ENCODE peak calls at places on chromosomes 4 and X, in seven cellular contexts. One of them, this sample, is unnamed.

GRCh38 chr4:3476936-3477749 is 14.0 kb downstream of the DOK7 start:
- DNase-seq in HFF-Myc: no peak
- DNase-seq in fibroblast of the aortic adventitia: no peak
- DNase-seq in cardiac muscle cell: no peak
- DNase-seq in ecto neural progenitor cell: no peak
- DNase-seq in NCI-H1105 treated with DMSO at 0.1 percent for 48 hours: no peak
- DNase-seq in left ventricle myocardium inferior: peak; percentile 12
- DNase-seq in this sample: no peak

GRCh38 chrX:108070891-108071290 is 20.5 kb downstream of the PSMD10 start:
- DNase-seq in ecto neural progenitor cell: no peak
- DNase-seq in left ventricle myocardium inferior: no peak
- DNase-seq in HFF-Myc: peak; percentile 2
- DNase-seq in NCI-H1105 treated with DMSO at 0.1 percent for 48 hours: no peak
- DNase-seq in cardiac muscle cell: no peak
- DNase-seq in fibroblast of the aortic adventitia: peak; percentile 79
- DNase-seq in this sample: no peak

GRCh38 chr4:153217440-153217839 is 13.2 kb downstream of the TRIM2 start:
- DNase-seq in left ventricle myocardium inferior: no peak
- DNase-seq in NCI-H1105 treated with DMSO at 0.1 percent for 48 hours: no peak
- DNase-seq in HFF-Myc: no peak
- DNase-seq in ecto neural progenitor cell: no peak
- DNase-seq in cardiac muscle cell: no peak
- DNase-seq in fibroblast of the aortic adventitia: peak; percentile 66
- DNase-seq in this sample: no peak

GRCh38 chrX:77160301-77160700 is 286.9 kb upstream of the FGF16 start:
- DNase-seq in cardiac muscle cell: no peak
- DNase-seq in HFF-Myc: no peak
- DNase-seq in fibroblast of the aortic adventitia: no peak
- DNase-seq in left ventricle myocardium inferior: no peak
- DNase-seq in ecto neural progenitor cell: peak; percentile 49
- DNase-seq in NCI-H1105 treated with DMSO at 0.1 percent for 48 hours: no peak
- DNase-seq in this sample: peak; percentile 63

GRCh38 chr4:25978327-25978726 is 64.3 kb downstream of the SMIM20 start:
- DNase-seq in cardiac muscle cell: no peak
- DNase-seq in fibroblast of the aortic adventitia: peak; percentile 21
- DNase-seq in NCI-H1105 treated with DMSO at 0.1 percent for 48 hours: no peak
- DNase-seq in HFF-Myc: no peak
- DNase-seq in ecto neural progenitor cell: no peak
- DNase-seq in left ventricle myocardium inferior: no peak
- DNase-seq in this sample: no peak

GRCh38 chr4:19540859-19541258 is 710.8 kb upstream of the SLIT2 start:
- DNase-seq in HFF-Myc: no peak
- DNase-seq in ecto neural progenitor cell: no peak
- DNase-seq in fibroblast of the aortic adventitia: no peak
- DNase-seq in cardiac muscle cell: no peak
- DNase-seq in NCI-H1105 treated with DMSO at 0.1 percent for 48 hours: no peak
- DNase-seq in left ventricle myocardium inferior: no peak
- DNase-seq in this sample: no peak

GRCh38 chrX:135476378-135476777 is 44.1 kb upstream of the INTS6L start:
- DNase-seq in ecto neural progenitor cell: no peak
- DNase-seq in left ventricle myocardium inferior: no peak
- DNase-seq in HFF-Myc: no peak
- DNase-seq in cardiac muscle cell: no peak
- DNase-seq in fibroblast of the aortic adventitia: no peak
- DNase-seq in NCI-H1105 treated with DMSO at 0.1 percent for 48 hours: no peak
- DNase-seq in this sample: no peak

GRCh38 chrX:40068048-40068447 is 29.7 kb downstream of the BCOR start:
- DNase-seq in fibroblast of the aortic adventitia: no peak
- DNase-seq in ecto neural progenitor cell: no peak
- DNase-seq in HFF-Myc: peak; percentile 6
- DNase-seq in NCI-H1105 treated with DMSO at 0.1 percent for 48 hours: peak; percentile 6
- DNase-seq in cardiac muscle cell: no peak
- DNase-seq in left ventricle myocardium inferior: no peak
- DNase-seq in this sample: peak; percentile 28

GRCh38 chr4:174538876-174539250 is 16.6 kb upstream of the HPGD start:
- DNase-seq in HFF-Myc: no peak
- DNase-seq in ecto neural progenitor cell: no peak
- DNase-seq in cardiac muscle cell: no peak
- DNase-seq in NCI-H1105 treated with DMSO at 0.1 percent for 48 hours: no peak
- DNase-seq in left ventricle myocardium inferior: no peak
- DNase-seq in fibroblast of the aortic adventitia: no peak
- DNase-seq in this sample: no peak

GRCh38 chr4:81052119-81053068 is 21.9 kb downstream of the BMP3 start:
- DNase-seq in cardiac muscle cell: peak; percentile 85
- DNase-seq in ecto neural progenitor cell: peak; percentile 86
- DNase-seq in NCI-H1105 treated with DMSO at 0.1 percent for 48 hours: peak; percentile 46
- DNase-seq in fibroblast of the aortic adventitia: peak; percentile 78
- DNase-seq in HFF-Myc: peak; percentile 32
- DNase-seq in left ventricle myocardium inferior: no peak
- DNase-seq in this sample: peak; percentile 76

GRCh38 chrX:46628406-46629371 is 55.1 kb downstream of the CHST7 start:
- DNase-seq in fibroblast of the aortic adventitia: peak; percentile 71
- DNase-seq in ecto neural progenitor cell: no peak
- DNase-seq in HFF-Myc: no peak
- DNase-seq in NCI-H1105 treated with DMSO at 0.1 percent for 48 hours: no peak
- DNase-seq in cardiac muscle cell: no peak
- DNase-seq in left ventricle myocardium inferior: peak; percentile 63
- DNase-seq in this sample: no peak

GRCh38 chr4:128386761-128387599 is 99.4 kb upstream of the PGRMC2 start:
- DNase-seq in cardiac muscle cell: no peak
- DNase-seq in ecto neural progenitor cell: no peak
- DNase-seq in fibroblast of the aortic adventitia: peak; percentile 99
- DNase-seq in HFF-Myc: peak; percentile 90
- DNase-seq in NCI-H1105 treated with DMSO at 0.1 percent for 48 hours: peak; percentile 60
- DNase-seq in left ventricle myocardium inferior: peak; percentile 88
- DNase-seq in this sample: peak; percentile 63

GRCh38 chr4:37827030-37827705 is 682 bp downstream of the PGM2 start:
- DNase-seq in HFF-Myc: no peak
- DNase-seq in NCI-H1105 treated with DMSO at 0.1 percent for 48 hours: no peak
- DNase-seq in ecto neural progenitor cell: no peak
- DNase-seq in cardiac muscle cell: peak; percentile 8
- DNase-seq in fibroblast of the aortic adventitia: peak; percentile 41
- DNase-seq in left ventricle myocardium inferior: no peak
- DNase-seq in this sample: peak; percentile 51

GRCh38 chr4:1533501-1534064 is 127.3 kb upstream of the NKX1-1 start:
- DNase-seq in left ventricle myocardium inferior: peak; percentile 7
- DNase-seq in ecto neural progenitor cell: no peak
- DNase-seq in fibroblast of the aortic adventitia: no peak
- DNase-seq in cardiac muscle cell: no peak
- DNase-seq in NCI-H1105 treated with DMSO at 0.1 percent for 48 hours: no peak
- DNase-seq in HFF-Myc: peak; percentile 25
- DNase-seq in this sample: no peak

GRCh38 chr4:41505161-41505653 is 32.8 kb upstream of the LIMCH1 start:
- DNase-seq in ecto neural progenitor cell: no peak
- DNase-seq in cardiac muscle cell: no peak
- DNase-seq in left ventricle myocardium inferior: no peak
- DNase-seq in HFF-Myc: no peak
- DNase-seq in NCI-H1105 treated with DMSO at 0.1 percent for 48 hours: peak; percentile 66
- DNase-seq in fibroblast of the aortic adventitia: peak; percentile 40
- DNase-seq in this sample: no peak

GRCh38 chr4:78320353-78320935 is 231.1 kb upstream of the ANXA3 start:
- DNase-seq in left ventricle myocardium inferior: no peak
- DNase-seq in NCI-H1105 treated with DMSO at 0.1 percent for 48 hours: no peak
- DNase-seq in fibroblast of the aortic adventitia: no peak
- DNase-seq in HFF-Myc: no peak
- DNase-seq in cardiac muscle cell: no peak
- DNase-seq in ecto neural progenitor cell: no peak
- DNase-seq in this sample: no peak

GRCh38 chr4:4462970-4463369 is 76.1 kb downstream of the NSG1 start:
- DNase-seq in HFF-Myc: no peak
- DNase-seq in ecto neural progenitor cell: no peak
- DNase-seq in left ventricle myocardium inferior: no peak
- DNase-seq in fibroblast of the aortic adventitia: no peak
- DNase-seq in NCI-H1105 treated with DMSO at 0.1 percent for 48 hours: no peak
- DNase-seq in cardiac muscle cell: no peak
- DNase-seq in this sample: no peak

GRCh38 chr4:121876976-121877773 is 6.9 kb upstream of the BBS7 start:
- DNase-seq in cardiac muscle cell: no peak
- DNase-seq in NCI-H1105 treated with DMSO at 0.1 percent for 48 hours: no peak
- DNase-seq in ecto neural progenitor cell: peak; percentile 60
- DNase-seq in left ventricle myocardium inferior: no peak
- DNase-seq in fibroblast of the aortic adventitia: no peak
- DNase-seq in HFF-Myc: no peak
- DNase-seq in this sample: no peak

GRCh38 chrX:34654939-34655338 is 2.1 kb downstream of the TMEM47 start:
- DNase-seq in fibroblast of the aortic adventitia: peak; percentile 28
- DNase-seq in ecto neural progenitor cell: no peak
- DNase-seq in HFF-Myc: no peak
- DNase-seq in NCI-H1105 treated with DMSO at 0.1 percent for 48 hours: no peak
- DNase-seq in left ventricle myocardium inferior: no peak
- DNase-seq in cardiac muscle cell: peak; percentile 5
- DNase-seq in this sample: peak; percentile 27

GRCh38 chr4:122679317-122679716 is 53.2 kb upstream of the BBS12 start:
- DNase-seq in ecto neural progenitor cell: peak; percentile 50
- DNase-seq in left ventricle myocardium inferior: no peak
- DNase-seq in cardiac muscle cell: no peak
- DNase-seq in fibroblast of the aortic adventitia: no peak
- DNase-seq in NCI-H1105 treated with DMSO at 0.1 percent for 48 hours: no peak
- DNase-seq in HFF-Myc: no peak
- DNase-seq in this sample: no peak

GRCh38 chr4:168162604-168163003 is 70.3 kb downstream of the ANXA10 start:
- DNase-seq in left ventricle myocardium inferior: no peak
- DNase-seq in cardiac muscle cell: no peak
- DNase-seq in HFF-Myc: no peak
- DNase-seq in NCI-H1105 treated with DMSO at 0.1 percent for 48 hours: no peak
- DNase-seq in fibroblast of the aortic adventitia: peak; percentile 51
- DNase-seq in ecto neural progenitor cell: no peak
- DNase-seq in this sample: no peak

GRCh38 chrX:56995271-56995994 is at the start of gene SPIN3:
- DNase-seq in left ventricle myocardium inferior: peak; percentile 76
- DNase-seq in cardiac muscle cell: peak; percentile 90
- DNase-seq in NCI-H1105 treated with DMSO at 0.1 percent for 48 hours: peak; percentile 87
- DNase-seq in ecto neural progenitor cell: peak; percentile 88
- DNase-seq in fibroblast of the aortic adventitia: peak; percentile 60
- DNase-seq in HFF-Myc: no peak
- DNase-seq in this sample: peak; percentile 98

GRCh38 chrX:132591719-132592275 is 103.0 kb upstream of the MBNL3 start:
- DNase-seq in fibroblast of the aortic adventitia: no peak
- DNase-seq in left ventricle myocardium inferior: no peak
- DNase-seq in cardiac muscle cell: no peak
- DNase-seq in ecto neural progenitor cell: no peak
- DNase-seq in NCI-H1105 treated with DMSO at 0.1 percent for 48 hours: peak; percentile 94
- DNase-seq in HFF-Myc: no peak
- DNase-seq in this sample: no peak

GRCh38 chr4:143658336-143658735 is 42.1 kb downstream of the FREM3 start:
- DNase-seq in HFF-Myc: no peak
- DNase-seq in left ventricle myocardium inferior: no peak
- DNase-seq in cardiac muscle cell: no peak
- DNase-seq in fibroblast of the aortic adventitia: no peak
- DNase-seq in NCI-H1105 treated with DMSO at 0.1 percent for 48 hours: no peak
- DNase-seq in ecto neural progenitor cell: no peak
- DNase-seq in this sample: no peak

GRCh38 chr4:159410076-159410777 is 307.3 kb downstream of the RAPGEF2 start:
- DNase-seq in ecto neural progenitor cell: no peak
- DNase-seq in NCI-H1105 treated with DMSO at 0.1 percent for 48 hours: no peak
- DNase-seq in cardiac muscle cell: no peak
- DNase-seq in HFF-Myc: no peak
- DNase-seq in left ventricle myocardium inferior: no peak
- DNase-seq in fibroblast of the aortic adventitia: peak; percentile 51
- DNase-seq in this sample: no peak

GRCh38 chr4:8835521-8836365 is 35.9 kb downstream of the HMX1 start:
- DNase-seq in left ventricle myocardium inferior: no peak
- DNase-seq in HFF-Myc: no peak
- DNase-seq in fibroblast of the aortic adventitia: no peak
- DNase-seq in cardiac muscle cell: no peak
- DNase-seq in ecto neural progenitor cell: peak; percentile 32
- DNase-seq in NCI-H1105 treated with DMSO at 0.1 percent for 48 hours: no peak
- DNase-seq in this sample: peak; percentile 2

GRCh38 chr4:1410491-1411325 is 4.5 kb upstream of the NKX1-1 start:
- DNase-seq in cardiac muscle cell: peak; percentile 94
- DNase-seq in fibroblast of the aortic adventitia: peak; percentile 14
- DNase-seq in NCI-H1105 treated with DMSO at 0.1 percent for 48 hours: no peak
- DNase-seq in left ventricle myocardium inferior: peak; percentile 35
- DNase-seq in ecto neural progenitor cell: peak; percentile 96
- DNase-seq in HFF-Myc: peak; percentile 10
- DNase-seq in this sample: peak; percentile 93

GRCh38 chr4:99202536-99202935 is 16.5 kb downstream of the ADH6 start:
- DNase-seq in fibroblast of the aortic adventitia: peak; percentile 97
- DNase-seq in HFF-Myc: no peak
- DNase-seq in left ventricle myocardium inferior: no peak
- DNase-seq in NCI-H1105 treated with DMSO at 0.1 percent for 48 hours: no peak
- DNase-seq in ecto neural progenitor cell: no peak
- DNase-seq in cardiac muscle cell: no peak
- DNase-seq in this sample: no peak

GRCh38 chr4:112167790-112168189 is 22.5 kb downstream of the FAM241A start:
- DNase-seq in left ventricle myocardium inferior: no peak
- DNase-seq in ecto neural progenitor cell: no peak
- DNase-seq in fibroblast of the aortic adventitia: no peak
- DNase-seq in NCI-H1105 treated with DMSO at 0.1 percent for 48 hours: no peak
- DNase-seq in HFF-Myc: no peak
- DNase-seq in cardiac muscle cell: no peak
- DNase-seq in this sample: no peak

GRCh38 chr4:28555851-28556250 is 1695.2 kb downstream of the STIM2 start:
- DNase-seq in cardiac muscle cell: no peak
- DNase-seq in NCI-H1105 treated with DMSO at 0.1 percent for 48 hours: no peak
- DNase-seq in HFF-Myc: no peak
- DNase-seq in left ventricle myocardium inferior: no peak
- DNase-seq in ecto neural progenitor cell: no peak
- DNase-seq in fibroblast of the aortic adventitia: peak; percentile 22
- DNase-seq in this sample: no peak

GRCh38 chr4:893276-893994 is 38.7 kb downstream of the GAK start:
- DNase-seq in fibroblast of the aortic adventitia: no peak
- DNase-seq in HFF-Myc: no peak
- DNase-seq in cardiac muscle cell: no peak
- DNase-seq in left ventricle myocardium inferior: no peak
- DNase-seq in ecto neural progenitor cell: no peak
- DNase-seq in NCI-H1105 treated with DMSO at 0.1 percent for 48 hours: no peak
- DNase-seq in this sample: no peak

GRCh38 chr4:108080752-108081151 is 88.0 kb downstream of the LEF1 start:
- DNase-seq in fibroblast of the aortic adventitia: no peak
- DNase-seq in left ventricle myocardium inferior: no peak
- DNase-seq in cardiac muscle cell: no peak
- DNase-seq in ecto neural progenitor cell: no peak
- DNase-seq in HFF-Myc: no peak
- DNase-seq in NCI-H1105 treated with DMSO at 0.1 percent for 48 hours: no peak
- DNase-seq in this sample: no peak

GRCh38 chrX:67780694-67781109 is 236.9 kb downstream of the AR start:
- DNase-seq in NCI-H1105 treated with DMSO at 0.1 percent for 48 hours: no peak
- DNase-seq in HFF-Myc: peak; percentile 89
- DNase-seq in cardiac muscle cell: peak; percentile 78
- DNase-seq in ecto neural progenitor cell: no peak
- DNase-seq in left ventricle myocardium inferior: peak; percentile 67
- DNase-seq in fibroblast of the aortic adventitia: peak; percentile 98
- DNase-seq in this sample: no peak

GRCh38 chr4:68342139-68342538 is 7.8 kb downstream of the YTHDC1 start:
- DNase-seq in ecto neural progenitor cell: no peak
- DNase-seq in NCI-H1105 treated with DMSO at 0.1 percent for 48 hours: no peak
- DNase-seq in left ventricle myocardium inferior: no peak
- DNase-seq in fibroblast of the aortic adventitia: peak; percentile 46
- DNase-seq in cardiac muscle cell: no peak
- DNase-seq in HFF-Myc: no peak
- DNase-seq in this sample: no peak

GRCh38 chrX:15410430-15410829 is 26.2 kb upstream of the VEGFD start:
- DNase-seq in left ventricle myocardium inferior: no peak
- DNase-seq in HFF-Myc: no peak
- DNase-seq in fibroblast of the aortic adventitia: no peak
- DNase-seq in ecto neural progenitor cell: no peak
- DNase-seq in cardiac muscle cell: no peak
- DNase-seq in NCI-H1105 treated with DMSO at 0.1 percent for 48 hours: no peak
- DNase-seq in this sample: no peak

GRCh38 chr4:1488831-1489638 is 82.8 kb upstream of the NKX1-1 start:
- DNase-seq in cardiac muscle cell: no peak
- DNase-seq in NCI-H1105 treated with DMSO at 0.1 percent for 48 hours: no peak
- DNase-seq in fibroblast of the aortic adventitia: no peak
- DNase-seq in left ventricle myocardium inferior: no peak
- DNase-seq in HFF-Myc: no peak
- DNase-seq in ecto neural progenitor cell: no peak
- DNase-seq in this sample: no peak

GRCh38 chr4:104677122-104677521 is 182.4 kb upstream of the CXXC4 start:
- DNase-seq in ecto neural progenitor cell: no peak
- DNase-seq in cardiac muscle cell: peak; percentile 52
- DNase-seq in fibroblast of the aortic adventitia: no peak
- DNase-seq in NCI-H1105 treated with DMSO at 0.1 percent for 48 hours: peak; percentile 86
- DNase-seq in HFF-Myc: no peak
- DNase-seq in left ventricle myocardium inferior: no peak
- DNase-seq in this sample: no peak

GRCh38 chrX:28920554-28920953 is 333.3 kb downstream of the IL1RAPL1 start:
- DNase-seq in NCI-H1105 treated with DMSO at 0.1 percent for 48 hours: peak; percentile 81
- DNase-seq in cardiac muscle cell: peak; percentile 53
- DNase-seq in HFF-Myc: no peak
- DNase-seq in left ventricle myocardium inferior: no peak
- DNase-seq in fibroblast of the aortic adventitia: peak; percentile 9
- DNase-seq in ecto neural progenitor cell: no peak
- DNase-seq in this sample: peak; percentile 15

This sample was measured in ELF-1.